ENCODE peak calls at places on chromosomes 3 and 15, in eight cellular contexts. One of them, this sample, is unnamed.

GRCh38 chr3:113035387-113035982 is 44.7 kb downstream of the GTPBP8 start:
- DNase-seq in breast epithelium: no peak
- DNase-seq in left lung: no peak
- DNase-seq in A549: peak
- DNase-seq in Peyer's patch: no peak
- DNase-seq in cardiac muscle cell: peak
- DNase-seq in natural killer cell: no peak
- DNase-seq in heart right ventricle: no peak
- DNase-seq in this sample: no peak

GRCh38 chr3:153626158-153626557 is 464.1 kb downstream of the RAP2B start:
- DNase-seq in cardiac muscle cell: no peak
- DNase-seq in natural killer cell: no peak
- DNase-seq in breast epithelium: no peak
- DNase-seq in heart right ventricle: no peak
- DNase-seq in A549: no peak
- DNase-seq in Peyer's patch: no peak
- DNase-seq in left lung: no peak
- DNase-seq in this sample: no peak

GRCh38 chr3:114790752-114791151 is 356.3 kb downstream of the ZBTB20 start:
- DNase-seq in cardiac muscle cell: no peak
- DNase-seq in A549: no peak
- DNase-seq in left lung: no peak
- DNase-seq in breast epithelium: no peak
- DNase-seq in natural killer cell: no peak
- DNase-seq in heart right ventricle: no peak
- DNase-seq in Peyer's patch: no peak
- DNase-seq in this sample: no peak

GRCh38 chr15:71115567-71116351 is 488 bp downstream of the THSD4 start:
- DNase-seq in Peyer's patch: peak
- DNase-seq in natural killer cell: no peak
- DNase-seq in heart right ventricle: peak
- DNase-seq in breast epithelium: peak
- DNase-seq in A549: peak
- DNase-seq in left lung: peak
- DNase-seq in cardiac muscle cell: peak
- DNase-seq in this sample: no peak

GRCh38 chr3:141825216-141826011 is 51.0 kb upstream of the ATP1B3 start:
- DNase-seq in breast epithelium: no peak
- DNase-seq in heart right ventricle: peak
- DNase-seq in A549: no peak
- DNase-seq in Peyer's patch: no peak
- DNase-seq in left lung: no peak
- DNase-seq in cardiac muscle cell: no peak
- DNase-seq in natural killer cell: no peak
- DNase-seq in this sample: no peak

GRCh38 chr3:42043116-42043796 is 47.9 kb upstream of the TRAK1 start:
- DNase-seq in Peyer's patch: no peak
- DNase-seq in heart right ventricle: peak
- DNase-seq in left lung: no peak
- DNase-seq in natural killer cell: no peak
- DNase-seq in breast epithelium: no peak
- DNase-seq in cardiac muscle cell: peak
- DNase-seq in A549: peak
- DNase-seq in this sample: no peak

GRCh38 chr3:131053021-131053420 is 26.3 kb downstream of the NEK11 start:
- DNase-seq in A549: no peak
- DNase-seq in cardiac muscle cell: peak
- DNase-seq in left lung: no peak
- DNase-seq in natural killer cell: no peak
- DNase-seq in Peyer's patch: no peak
- DNase-seq in heart right ventricle: no peak
- DNase-seq in breast epithelium: no peak
- DNase-seq in this sample: no peak

GRCh38 chr3:171028025-171028778 is 1.7 kb upstream of the SLC2A2 start:
- DNase-seq in left lung: peak
- DNase-seq in Peyer's patch: peak
- DNase-seq in cardiac muscle cell: peak
- DNase-seq in natural killer cell: peak
- DNase-seq in breast epithelium: no peak
- DNase-seq in A549: no peak
- DNase-seq in heart right ventricle: peak
- DNase-seq in this sample: no peak

GRCh38 chr3:105553851-105554250 is 187.1 kb downstream of the ALCAM start:
- DNase-seq in breast epithelium: no peak
- DNase-seq in cardiac muscle cell: no peak
- DNase-seq in Peyer's patch: no peak
- DNase-seq in left lung: no peak
- DNase-seq in heart right ventricle: no peak
- DNase-seq in A549: no peak
- DNase-seq in natural killer cell: no peak
- DNase-seq in this sample: no peak

GRCh38 chr15:66587749-66588148 is 22.0 kb upstream of the LCTL start:
- DNase-seq in A549: no peak
- DNase-seq in Peyer's patch: no peak
- DNase-seq in breast epithelium: no peak
- DNase-seq in left lung: no peak
- DNase-seq in natural killer cell: no peak
- DNase-seq in heart right ventricle: no peak
- DNase-seq in cardiac muscle cell: no peak
- DNase-seq in this sample: no peak

GRCh38 chr15:32687556-32687955 is 30.2 kb upstream of the GREM1 start:
- DNase-seq in A549: peak
- DNase-seq in natural killer cell: no peak
- DNase-seq in left lung: no peak
- DNase-seq in breast epithelium: no peak
- DNase-seq in Peyer's patch: no peak
- DNase-seq in cardiac muscle cell: no peak
- DNase-seq in heart right ventricle: no peak
- DNase-seq in this sample: no peak

GRCh38 chr3:72255191-72255590 is 470.2 kb upstream of the PROK2 start:
- DNase-seq in natural killer cell: no peak
- DNase-seq in cardiac muscle cell: peak
- DNase-seq in A549: no peak
- DNase-seq in heart right ventricle: no peak
- DNase-seq in breast epithelium: peak
- DNase-seq in Peyer's patch: no peak
- DNase-seq in left lung: no peak
- DNase-seq in this sample: no peak

GRCh38 chr15:79903626-79904025 is 6.8 kb upstream of the MTHFS start:
- DNase-seq in Peyer's patch: no peak
- DNase-seq in left lung: no peak
- DNase-seq in breast epithelium: no peak
- DNase-seq in natural killer cell: no peak
- DNase-seq in cardiac muscle cell: no peak
- DNase-seq in heart right ventricle: no peak
- DNase-seq in A549: no peak
- DNase-seq in this sample: no peak

GRCh38 chr15:37902126-37902525 is 32.3 kb upstream of the TMCO5A start:
- DNase-seq in left lung: no peak
- DNase-seq in breast epithelium: no peak
- DNase-seq in A549: no peak
- DNase-seq in heart right ventricle: no peak
- DNase-seq in Peyer's patch: no peak
- DNase-seq in natural killer cell: no peak
- DNase-seq in cardiac muscle cell: no peak
- DNase-seq in this sample: no peak

GRCh38 chr3:186510374-186511079 is 33.7 kb downstream of the CRYGS start:
- DNase-seq in natural killer cell: no peak
- DNase-seq in left lung: no peak
- DNase-seq in cardiac muscle cell: no peak
- DNase-seq in A549: no peak
- DNase-seq in heart right ventricle: no peak
- DNase-seq in breast epithelium: no peak
- DNase-seq in Peyer's patch: no peak
- DNase-seq in this sample: no peak

GRCh38 chr15:41583795-41584194 is 24.8 kb downstream of the TYRO3 start:
- DNase-seq in Peyer's patch: no peak
- DNase-seq in left lung: no peak
- DNase-seq in A549: no peak
- DNase-seq in cardiac muscle cell: no peak
- DNase-seq in heart right ventricle: no peak
- DNase-seq in natural killer cell: no peak
- DNase-seq in breast epithelium: no peak
- DNase-seq in this sample: no peak

GRCh38 chr3:49723631-49724551 is at the start of gene GMPPB:
- DNase-seq in breast epithelium: peak
- DNase-seq in cardiac muscle cell: peak
- DNase-seq in A549: peak
- DNase-seq in Peyer's patch: peak
- DNase-seq in heart right ventricle: peak
- DNase-seq in natural killer cell: peak
- DNase-seq in left lung: peak
- DNase-seq in this sample: peak
- TF ChIP-seq CTCF in breast epithelium: no peak
- TF ChIP-seq CTCF in cardiac muscle cell: no peak
- TF ChIP-seq CTCF in A549: no peak
- TF ChIP-seq CTCF in Peyer's patch: no peak
- TF ChIP-seq CTCF in heart right ventricle: no peak
- TF ChIP-seq CTCF in natural killer cell: no peak
- TF ChIP-seq CTCF in left lung: no peak
- TF ChIP-seq CTCF in this sample: no peak

DNA sequence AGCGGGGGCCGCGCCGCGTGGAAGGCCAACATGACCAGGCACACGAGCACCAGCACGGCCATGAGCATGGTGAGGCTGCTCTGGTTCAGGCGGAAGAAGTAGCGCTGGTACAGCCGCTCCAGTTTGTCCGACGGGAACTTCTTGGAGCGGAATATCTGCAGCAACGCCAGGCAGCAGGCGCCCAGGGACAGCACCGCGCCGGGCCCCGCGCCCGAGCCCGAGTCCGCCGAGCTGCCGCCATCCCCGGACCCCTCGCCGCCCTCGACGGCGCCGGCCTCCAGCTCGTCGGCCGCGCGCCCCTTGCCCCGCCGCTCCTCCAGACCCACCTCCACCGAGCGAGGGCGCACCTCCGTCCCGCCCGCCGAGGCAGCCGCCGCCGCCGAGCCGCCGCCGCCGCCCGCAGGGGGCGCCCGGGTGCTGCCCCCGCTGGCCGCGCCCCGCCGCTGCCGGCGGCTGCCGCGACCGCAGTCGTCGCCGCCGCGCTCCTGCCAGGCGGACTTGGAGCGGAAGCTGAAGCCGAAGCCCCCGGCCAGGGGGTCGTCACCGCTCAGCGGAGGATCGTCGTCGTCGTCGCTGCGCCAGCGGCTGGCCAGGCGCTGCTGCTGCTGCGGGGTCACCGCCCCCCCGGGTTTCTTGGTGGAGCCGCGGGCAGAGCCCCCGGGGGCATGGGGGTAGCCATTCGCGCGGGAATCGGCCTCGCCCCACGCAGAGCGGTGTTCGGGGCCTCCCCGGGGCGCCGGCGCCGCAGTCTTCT is 964 bp downstream of the ADCY5 start:
- DNase-seq in breast epithelium: no peak
- DNase-seq in cardiac muscle cell: no peak
- DNase-seq in A549: no peak
- DNase-seq in natural killer cell: peak
- DNase-seq in left lung: no peak
- DNase-seq in Peyer's patch: peak
- DNase-seq in heart right ventricle: peak
- DNase-seq in this sample: no peak
- TF ChIP-seq CTCF in breast epithelium: no peak
- TF ChIP-seq CTCF in cardiac muscle cell: no peak
- TF ChIP-seq CTCF in A549: peak
- TF ChIP-seq CTCF in natural killer cell: no peak
- TF ChIP-seq CTCF in left lung: no peak
- TF ChIP-seq CTCF in Peyer's patch: peak
- TF ChIP-seq CTCF in heart right ventricle: peak
- TF ChIP-seq CTCF in this sample: no peak

DNA sequence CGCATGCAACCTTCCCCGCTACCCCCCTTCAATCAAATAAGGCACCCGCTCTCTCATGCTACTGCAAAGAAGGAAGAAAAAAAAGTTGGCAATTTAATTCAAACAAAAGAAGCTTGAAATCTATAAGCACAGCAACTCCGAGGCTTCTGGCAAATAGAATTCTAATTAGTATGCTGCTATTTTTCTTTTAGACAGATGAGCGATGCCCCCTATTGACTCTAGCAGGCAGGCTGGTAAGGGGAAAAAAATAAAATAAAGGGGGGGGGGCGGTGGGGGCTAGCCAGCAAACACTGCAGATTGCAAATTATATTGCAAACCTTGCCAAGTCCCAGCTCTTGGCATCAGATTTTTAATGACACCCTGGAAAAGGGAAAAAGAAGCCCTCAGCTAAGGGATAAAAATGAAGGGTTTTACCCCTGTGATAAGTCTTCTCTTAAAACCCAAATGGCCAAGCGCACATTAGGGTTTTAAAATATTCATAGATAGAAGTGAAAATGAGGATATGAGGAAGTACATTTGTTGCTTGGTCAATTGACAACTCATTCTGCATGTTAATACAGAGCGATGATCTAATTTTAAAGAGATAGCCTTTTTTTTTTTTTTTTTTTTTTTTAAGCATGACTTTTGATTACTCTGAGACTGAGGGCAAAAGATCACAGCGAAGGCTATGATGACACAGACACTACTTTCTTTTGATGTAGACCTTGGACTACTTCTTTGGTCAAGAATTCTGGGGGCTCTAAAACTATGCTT is 255.3 kb downstream of the NR2F2 start:
- DNase-seq in cardiac muscle cell: peak
- DNase-seq in natural killer cell: no peak
- DNase-seq in breast epithelium: no peak
- DNase-seq in heart right ventricle: no peak
- DNase-seq in left lung: no peak
- DNase-seq in A549: no peak
- DNase-seq in Peyer's patch: no peak
- DNase-seq in this sample: no peak
- TF ChIP-seq CTCF in cardiac muscle cell: peak
- TF ChIP-seq CTCF in natural killer cell: no peak
- TF ChIP-seq CTCF in breast epithelium: no peak
- TF ChIP-seq CTCF in heart right ventricle: peak
- TF ChIP-seq CTCF in left lung: no peak
- TF ChIP-seq CTCF in A549: no peak
- TF ChIP-seq CTCF in Peyer's patch: no peak
- TF ChIP-seq CTCF in this sample: no peak

GRCh38 chr3:102737353-102737752 is 302.5 kb downstream of the ZPLD1 start:
- DNase-seq in natural killer cell: no peak
- DNase-seq in cardiac muscle cell: no peak
- DNase-seq in heart right ventricle: no peak
- DNase-seq in Peyer's patch: no peak
- DNase-seq in left lung: no peak
- DNase-seq in breast epithelium: no peak
- DNase-seq in A549: no peak
- DNase-seq in this sample: no peak

GRCh38 chr3:102741694-102742093 is 306.9 kb downstream of the ZPLD1 start:
- DNase-seq in breast epithelium: no peak
- DNase-seq in left lung: no peak
- DNase-seq in heart right ventricle: no peak
- DNase-seq in A549: peak
- DNase-seq in cardiac muscle cell: no peak
- DNase-seq in Peyer's patch: no peak
- DNase-seq in natural killer cell: no peak
- DNase-seq in this sample: no peak

GRCh38 chr3:102736961-102737304 is 302.1 kb downstream of the ZPLD1 start:
- DNase-seq in A549: no peak
- DNase-seq in left lung: no peak
- DNase-seq in natural killer cell: no peak
- DNase-seq in breast epithelium: no peak
- DNase-seq in heart right ventricle: no peak
- DNase-seq in Peyer's patch: no peak
- DNase-seq in cardiac muscle cell: no peak
- DNase-seq in this sample: no peak

GRCh38 chr3:102736288-102736960 is 301.6 kb downstream of the ZPLD1 start:
- DNase-seq in A549: no peak
- DNase-seq in breast epithelium: no peak
- DNase-seq in heart right ventricle: peak
- DNase-seq in left lung: no peak
- DNase-seq in natural killer cell: no peak
- DNase-seq in Peyer's patch: no peak
- DNase-seq in cardiac muscle cell: no peak
- DNase-seq in this sample: no peak

GRCh38 chr3:102741105-102741504 is 306.3 kb downstream of the ZPLD1 start:
- DNase-seq in natural killer cell: no peak
- DNase-seq in cardiac muscle cell: no peak
- DNase-seq in heart right ventricle: no peak
- DNase-seq in breast epithelium: no peak
- DNase-seq in Peyer's patch: no peak
- DNase-seq in left lung: no peak
- DNase-seq in A549: no peak
- DNase-seq in this sample: no peak
- TF ChIP-seq CTCF in natural killer cell: no peak
- TF ChIP-seq CTCF in cardiac muscle cell: no peak
- TF ChIP-seq CTCF in heart right ventricle: no peak
- TF ChIP-seq CTCF in breast epithelium: no peak
- TF ChIP-seq CTCF in Peyer's patch: no peak
- TF ChIP-seq CTCF in left lung: no peak
- TF ChIP-seq CTCF in A549: no peak
- TF ChIP-seq CTCF in this sample: no peak